ENCODE peak calls at places on chromosomes 4 and X, in seven cellular contexts. V is retina, J is astrocyte of the hippocampus, H is M059J, B is astrocyte of the spinal cord, N is HT1080, D is right cardiac atrium. G is an unnamed sample.

GRCh38 chrX:15602761-15603160 is 2.0 kb upstream of the ACE2 start:
- DNase-seq in D (no peak), H (no peak), N (no peak), B (no peak), J (no peak), V (no peak), G (no peak)

GRCh38 chr4:1744552-1744951 is 23.2 kb downstream of the TACC3 start:
- DNase-seq in N (no peak), B (no peak), J (no peak), D (no peak), H (no peak), V (no peak), G (no peak)

GRCh38 chrX:152896450-152896849 is 1.4 kb upstream of the ZNF185 start:
- DNase-seq in H (peak), D (no peak), V (no peak), N (peak), B (no peak), J (peak), G (peak)

GRCh38 chr4:139593091-139593564 is 37.1 kb upstream of the SETD7 start:
- DNase-seq in V (peak), B (peak), H (no peak), D (no peak), J (peak), N (no peak), G (peak)

GRCh38 chrX:54413753-54414152 is 26.5 kb upstream of the TSR2 start:
- DNase-seq in V (no peak), H (peak), J (no peak), D (no peak), N (peak), B (no peak), G (no peak)

GRCh38 chr4:116233971-116234370 is 851.4 kb downstream of the TRAM1L1 start:
- DNase-seq in V (no peak), N (no peak), H (no peak), B (no peak), D (no peak), J (no peak), G (no peak)

GRCh38 chr4:72604324-72604723 is 35.3 kb upstream of the ADAMTS3 start:
- DNase-seq in N (no peak), J (peak), V (no peak), B (peak), H (no peak), D (peak), G (no peak)

GRCh38 chrX:120840826-120841225 is 34.8 kb downstream of the CT47B1 start:
- DNase-seq in V (no peak), H (peak), B (peak), N (peak), D (no peak), J (peak), G (peak)

GRCh38 chrX:103550415-103551051 is 31.2 kb upstream of the RAB40A start:
- DNase-seq in N (no peak), B (no peak), J (no peak), H (no peak), D (no peak), V (no peak), G (no peak)

G was measured in kidney tubule cell.